ENCODE peak calls at places on chromosomes 4 and X, in six cellular contexts. L is HEK293T; E is mesothelial cell of epicardium; Z is activated CD4-positive, alpha-beta T cell treated with anti-CD3 and anti-CD28 coated beads, Interleukin-2, amount 50 U/mL, for 48 hours; A is osteocyte; F is ACHN. I is an unnamed sample.

GRCh38 chr4:152535903-152536544 is at the start of gene FBXW7:
- DNase-seq in L (peak; percentile 96), E (peak; percentile 100), Z (peak; percentile 98), A (peak; percentile 100), F (peak; percentile 98), I (peak; percentile 95)

GRCh38 chrX:9785944-9786741 is at the start of gene SHROOM2:
- DNase-seq in L (peak; percentile 33), E (peak; percentile 46), Z (no peak), A (no peak), F (peak; percentile 10), I (no peak)

GRCh38 chr4:100081511-100081910 is 108.8 kb downstream of the DDIT4L start:
- DNase-seq in L (no peak), E (no peak), Z (no peak), A (no peak), F (no peak), I (no peak)

GRCh38 chr4:139665690-139666529 is at the start of gene MGST2:
- DNase-seq in L (peak; percentile 58), E (peak; percentile 57), Z (peak; percentile 39), A (no peak), F (peak; percentile 55), I (peak; percentile 66)

GRCh38 chrX:134676440-134676839 is 18.2 kb upstream of the PLAC1 start:
- DNase-seq in L (no peak), E (no peak), Z (no peak), A (no peak), F (no peak), I (no peak)

GRCh38 chrX:40273356-40274050 is 175.7 kb upstream of the BCOR start:
- DNase-seq in L (no peak), E (no peak), Z (no peak), A (no peak), F (no peak), I (peak; percentile 46)

GRCh38 chr4:47315346-47315745 is 148.2 kb downstream of the COMMD8 start:
- DNase-seq in L (no peak), E (no peak), Z (no peak), A (no peak), F (no peak), I (no peak)

GRCh38 chrX:24002792-24003191 is 24.2 kb downstream of the KLHL15 start:
- DNase-seq in L (peak; percentile 21), E (no peak), Z (no peak), A (no peak), F (no peak), I (no peak)

GRCh38 chrX:152915541-152916241 is 17.8 kb downstream of the ZNF185 start:
- DNase-seq in L (peak; percentile 83), E (no peak), Z (peak; percentile 2), A (no peak), F (peak; percentile 15), I (peak; percentile 26)

GRCh38 chrX:4844376-4844775 is 1130.9 kb upstream of the PRKX start:
- DNase-seq in L (no peak), E (no peak), Z (no peak), A (no peak), F (no peak), I (no peak)

GRCh38 chrX:41097326-41097725 is 12.1 kb downstream of the USP9X start:
- DNase-seq in L (no peak), E (no peak), Z (no peak), A (no peak), F (no peak), I (no peak)

GRCh38 chr4:146132445-146132844 is 43.1 kb upstream of the LSM6 start:
- DNase-seq in L (no peak), E (no peak), Z (peak; percentile 67), A (no peak), F (no peak), I (no peak)

GRCh38 chr4:7805533-7806079 is 134.1 kb downstream of the AFAP1 start:
- DNase-seq in L (no peak), E (peak; percentile 62), Z (no peak), A (peak; percentile 89), F (peak; percentile 92), I (no peak)

GRCh38 chrX:150941580-150941979 is 41.6 kb upstream of the HMGB3 start:
- DNase-seq in L (no peak), E (no peak), Z (no peak), A (no peak), F (no peak), I (no peak)

GRCh38 chr4:161393614-161394013 is 770.2 kb downstream of the FSTL5 start:
- DNase-seq in L (no peak), E (no peak), Z (no peak), A (no peak), F (no peak), I (no peak)

GRCh38 chr4:64095398-64095797 is 313.9 kb downstream of the TECRL start:
- DNase-seq in L (no peak), E (no peak), Z (no peak), A (no peak), F (no peak), I (no peak)

GRCh38 chrX:72048515-72049455 is 82.9 kb downstream of the RTL5 start:
- DNase-seq in L (no peak), E (no peak), Z (peak; percentile 1), A (no peak), F (no peak), I (peak; percentile 14)

GRCh38 chr4:187632260-187633010 is 363.1 kb upstream of the ZFP42 start:
- DNase-seq in L (no peak), E (no peak), Z (no peak), A (no peak), F (no peak), I (no peak)

GRCh38 chr4:13611283-13611842 is 16.2 kb downstream of the BOD1L1 start:
- DNase-seq in L (no peak), E (no peak), Z (no peak), A (no peak), F (no peak), I (no peak)

GRCh38 chr4:78880874-78881492 is 58.3 kb downstream of the PAQR3 start:
- DNase-seq in L (no peak), E (no peak), Z (no peak), A (no peak), F (no peak), I (no peak)

GRCh38 chrX:72620550-72621145 is 48.0 kb upstream of the HDAC8 start:
- DNase-seq in L (peak; percentile 46), E (no peak), Z (peak; percentile 36), A (no peak), F (peak; percentile 75), I (no peak)

GRCh38 chrX:56569378-56570061 is 6.1 kb downstream of the UBQLN2 start:
- DNase-seq in L (no peak), E (no peak), Z (no peak), A (no peak), F (no peak), I (no peak)

GRCh38 chr4:151226004-151226932 is 50.7 kb upstream of the PRSS48 start:
- DNase-seq in L (no peak), E (no peak), Z (no peak), A (no peak), F (peak; percentile 78), I (no peak)

GRCh38 chrX:42754582-42754981 is 23.4 kb downstream of the PPP1R2C start:
- DNase-seq in L (no peak), E (no peak), Z (no peak), A (no peak), F (no peak), I (no peak)

GRCh38 chr4:24988776-24989175 is 42.0 kb downstream of the LGI2 start:
- DNase-seq in L (peak; percentile 9), E (no peak), Z (no peak), A (no peak), F (peak; percentile 38), I (no peak)

GRCh38 chr4:2796261-2797187 is 3.6 kb downstream of the SH3BP2 start:
- DNase-seq in L (no peak), E (no peak), Z (no peak), A (peak; percentile 95), F (peak; percentile 85), I (no peak)

GRCh38 chrX:45422216-45422925 is 221.7 kb upstream of the DIPK2B start:
- DNase-seq in L (no peak), E (no peak), Z (no peak), A (no peak), F (no peak), I (no peak)

GRCh38 chr4:187021436-187022205 is 298.0 kb upstream of the FAT1 start:
- DNase-seq in L (no peak), E (no peak), Z (no peak), A (no peak), F (no peak), I (no peak)

GRCh38 chr4:184292877-184293276 is 75.2 kb upstream of the ENPP6 start:
- DNase-seq in L (no peak), E (no peak), Z (no peak), A (no peak), F (no peak), I (no peak)

GRCh38 chrX:71910526-71911022 is at the start of gene NHSL2:
- DNase-seq in L (peak; percentile 47), E (no peak), Z (peak; percentile 31), A (no peak), F (no peak), I (no peak)